ENCODE peak calls at places on chromosomes 2 and 18, in eight cellular contexts. A is CD8-positive, alpha-beta T cell; U is WTC11; J is stromal cell of bone marrow; R is A673; N is activated CD4-positive, alpha-beta T cell treated with anti-CD3 and anti-CD28 coated beads for 36 hours; E is NCI-H226; T is GM12864. S is an unnamed sample.

GRCh38 chr2:42421601-42422252 is 60.7 kb upstream of the COX7A2L start:
- DNase-seq in A (no peak), U (no peak), N (no peak), T (no peak), J (no peak), E (no peak), R (no peak), S (no peak)

GRCh38 chr18:48829443-48830149 is 121.2 kb downstream of the SMAD7 start:
- DNase-seq in E (no peak), R (no peak), N (no peak), U (peak; percentile 54), J (no peak), A (no peak), T (no peak), S (peak; percentile 4)

GRCh38 chr2:23564618-23564967 is 179.6 kb downstream of the KLHL29 start:
- DNase-seq in R (no peak), N (no peak), U (no peak), E (no peak), J (no peak), T (no peak), A (no peak), S (no peak)

GRCh38 chr2:181411105-181411849 is 45.9 kb upstream of the ITGA4 start:
- DNase-seq in J (no peak), R (peak; percentile 97), E (no peak), A (no peak), U (peak; percentile 64), T (peak; percentile 56), N (no peak), S (no peak)

GRCh38 chr2:47653909-47654789 is 128.8 kb upstream of the MSH6 start:
- DNase-seq in R (no peak), T (no peak), U (peak; percentile 57), N (no peak), E (no peak), A (no peak), J (no peak), S (no peak)

GRCh38 chr2:212141499-212141898 is 397.1 kb downstream of the ERBB4 start:
- DNase-seq in T (no peak), R (no peak), N (no peak), A (no peak), E (no peak), U (no peak), J (no peak), S (no peak)

GRCh38 chr2:173828189-173829157 is 136.7 kb downstream of the SP3 start:
- DNase-seq in U (no peak), A (no peak), T (no peak), E (peak; percentile 10), J (no peak), R (no peak), N (no peak), S (no peak)

GRCh38 chr18:10787293-10787901 is 261.6 kb downstream of the NAPG start:
- DNase-seq in E (peak; percentile 62), N (peak; percentile 95), U (peak; percentile 86), R (peak; percentile 86), T (peak; percentile 87), A (peak; percentile 82), J (peak; percentile 74), S (peak; percentile 26)

GRCh38 chr2:204437815-204438766 is 107.2 kb upstream of the PARD3B start:
- DNase-seq in U (peak; percentile 15), E (no peak), R (no peak), N (no peak), J (no peak), T (no peak), A (no peak), S (no peak)

GRCh38 chr2:22817197-22817596 is 567.8 kb upstream of the KLHL29 start:
- DNase-seq in U (no peak), E (no peak), A (no peak), J (peak; percentile 22), T (no peak), R (peak; percentile 2), N (no peak), S (no peak)

GRCh38 chr2:224359569-224359968 is 42.3 kb downstream of the FAM124B start:
- DNase-seq in N (peak; percentile 34), U (peak; percentile 58), T (no peak), A (no peak), R (peak; percentile 65), J (no peak), E (no peak), S (no peak)

GRCh38 chr18:5417342-5417741 is 121.8 kb upstream of the ZBTB14 start:
- DNase-seq in E (no peak), U (no peak), A (no peak), R (peak; percentile 3), T (no peak), J (no peak), N (no peak), S (peak; percentile 67)

GRCh38 chr18:35577045-35577848 is 4.3 kb upstream of the GALNT1 start:
- DNase-seq in A (no peak), J (no peak), R (no peak), T (no peak), N (peak; percentile 64), E (no peak), U (no peak), S (no peak)

GRCh38 chr2:118847447-118848172 is at the start of gene EN1:
- DNase-seq in T (no peak), E (peak; percentile 62), N (peak; percentile 65), U (peak; percentile 83), R (peak; percentile 85), J (peak; percentile 86), A (no peak), S (no peak)

GRCh38 chr2:54770211-54770610 is 46.7 kb downstream of the EML6 start:
- DNase-seq in E (no peak), T (no peak), R (no peak), J (no peak), U (no peak), N (no peak), A (no peak), S (no peak)

GRCh38 chr18:13725566-13726227 is 661 bp downstream of the FAM210A start:
- DNase-seq in R (no peak), E (no peak), T (peak; percentile 10), J (no peak), N (peak; percentile 28), U (no peak), A (no peak), S (no peak)

GRCh38 chr2:125224830-125225229 is 1199.7 kb downstream of the CNTNAP5 start:
- DNase-seq in N (no peak), A (no peak), U (peak; percentile 10), T (no peak), E (no peak), R (no peak), J (no peak), S (no peak)

GRCh38 chr18:46464926-46465655 is 191.9 kb downstream of the LOXHD1 start:
- DNase-seq in T (no peak), E (no peak), N (no peak), U (no peak), A (no peak), R (no peak), J (no peak), S (no peak)

GRCh38 chr2:166230024-166230723 is 102.4 kb upstream of the SCN1A start:
- DNase-seq in J (peak; percentile 18), N (no peak), T (no peak), R (no peak), U (no peak), E (peak; percentile 60), A (no peak), S (no peak)

GRCh38 chr2:173401716-173402326 is 47.1 kb downstream of the CDCA7 start:
- DNase-seq in U (no peak), T (no peak), E (no peak), A (no peak), N (no peak), R (peak; percentile 9), J (no peak), S (no peak)